ENCODE peak calls at places on chromosomes 1 and 21, in nine cellular contexts. One of them, this sample, is unnamed.

GRCh38 chr1:24536391-24536840 is 19.5 kb upstream of the NCMAP start:
- DNase-seq in hepatic stellate cell: no peak
- DNase-seq in fibroblast of villous mesenchyme: peak; percentile 79
- DNase-seq in H54: no peak
- DNase-seq in H1: no peak
- DNase-seq in small intestine: peak; percentile 79
- DNase-seq in NCI-H1694 treated with DMSO at 0.1 percent for 48 hours: no peak
- DNase-seq in aorta: no peak
- DNase-seq in endothelial cell: no peak
- DNase-seq in this sample: peak; percentile 44

GRCh38 chr1:23424171-23424959 is at the start of gene TCEA3:
- DNase-seq in hepatic stellate cell: peak; percentile 54
- DNase-seq in fibroblast of villous mesenchyme: peak; percentile 17
- DNase-seq in H54: no peak
- DNase-seq in H1: peak; percentile 69
- DNase-seq in small intestine: peak; percentile 63
- DNase-seq in NCI-H1694 treated with DMSO at 0.1 percent for 48 hours: no peak
- DNase-seq in aorta: peak; percentile 69
- DNase-seq in endothelial cell: no peak
- DNase-seq in this sample: no peak

GRCh38 chr1:235057385-235058306 is 71.0 kb downstream of the TOMM20 start:
- DNase-seq in hepatic stellate cell: no peak
- DNase-seq in fibroblast of villous mesenchyme: no peak
- DNase-seq in H54: no peak
- DNase-seq in H1: no peak
- DNase-seq in small intestine: no peak
- DNase-seq in NCI-H1694 treated with DMSO at 0.1 percent for 48 hours: no peak
- DNase-seq in aorta: no peak
- DNase-seq in endothelial cell: no peak
- DNase-seq in this sample: no peak

GRCh38 chr1:98975113-98975512 is 29.5 kb downstream of the PLPPR5 start:
- DNase-seq in hepatic stellate cell: no peak
- DNase-seq in fibroblast of villous mesenchyme: no peak
- DNase-seq in H54: no peak
- DNase-seq in H1: no peak
- DNase-seq in small intestine: no peak
- DNase-seq in NCI-H1694 treated with DMSO at 0.1 percent for 48 hours: no peak
- DNase-seq in aorta: no peak
- DNase-seq in endothelial cell: no peak
- DNase-seq in this sample: no peak

GRCh38 chr1:76786232-76786631 is 81.0 kb upstream of the ST6GALNAC5 start:
- DNase-seq in hepatic stellate cell: no peak
- DNase-seq in fibroblast of villous mesenchyme: peak; percentile 71
- DNase-seq in H54: no peak
- DNase-seq in H1: no peak
- DNase-seq in small intestine: no peak
- DNase-seq in NCI-H1694 treated with DMSO at 0.1 percent for 48 hours: no peak
- DNase-seq in aorta: no peak
- DNase-seq in endothelial cell: no peak
- DNase-seq in this sample: no peak

GRCh38 chr1:167616521-167616920 is 13.5 kb upstream of the RCSD1 start:
- DNase-seq in hepatic stellate cell: no peak
- DNase-seq in fibroblast of villous mesenchyme: no peak
- DNase-seq in H54: no peak
- DNase-seq in H1: no peak
- DNase-seq in small intestine: no peak
- DNase-seq in NCI-H1694 treated with DMSO at 0.1 percent for 48 hours: no peak
- DNase-seq in aorta: no peak
- DNase-seq in endothelial cell: no peak
- DNase-seq in this sample: no peak

GRCh38 chr1:94962745-94963265 is 35.9 kb upstream of the CNN3 start:
- DNase-seq in hepatic stellate cell: peak; percentile 10
- DNase-seq in fibroblast of villous mesenchyme: peak; percentile 97
- DNase-seq in H54: no peak
- DNase-seq in H1: no peak
- DNase-seq in small intestine: peak; percentile 97
- DNase-seq in NCI-H1694 treated with DMSO at 0.1 percent for 48 hours: peak; percentile 5
- DNase-seq in aorta: no peak
- DNase-seq in endothelial cell: no peak
- DNase-seq in this sample: peak; percentile 47

GRCh38 chr1:165912638-165913037 is 85.2 kb downstream of the UCK2 start:
- DNase-seq in hepatic stellate cell: no peak
- DNase-seq in fibroblast of villous mesenchyme: no peak
- DNase-seq in H54: no peak
- DNase-seq in H1: no peak
- DNase-seq in small intestine: no peak
- DNase-seq in NCI-H1694 treated with DMSO at 0.1 percent for 48 hours: no peak
- DNase-seq in aorta: no peak
- DNase-seq in endothelial cell: no peak
- DNase-seq in this sample: no peak

GRCh38 chr1:243977104-243977503 is 74.0 kb upstream of the ZBTB18 start:
- DNase-seq in hepatic stellate cell: peak; percentile 33
- DNase-seq in fibroblast of villous mesenchyme: no peak
- DNase-seq in H54: no peak
- DNase-seq in H1: no peak
- DNase-seq in small intestine: no peak
- DNase-seq in NCI-H1694 treated with DMSO at 0.1 percent for 48 hours: no peak
- DNase-seq in aorta: no peak
- DNase-seq in endothelial cell: no peak
- DNase-seq in this sample: no peak

GRCh38 chr1:11777653-11778322 is 15.8 kb downstream of the C1orf167 start:
- DNase-seq in hepatic stellate cell: no peak
- DNase-seq in fibroblast of villous mesenchyme: no peak
- DNase-seq in H54: no peak
- DNase-seq in H1: no peak
- DNase-seq in small intestine: peak; percentile 80
- DNase-seq in NCI-H1694 treated with DMSO at 0.1 percent for 48 hours: no peak
- DNase-seq in aorta: no peak
- DNase-seq in endothelial cell: no peak
- DNase-seq in this sample: no peak

GRCh38 chr21:34274001-34274400 is 89.8 kb upstream of the KCNE2 start:
- DNase-seq in hepatic stellate cell: peak; percentile 14
- DNase-seq in fibroblast of villous mesenchyme: peak; percentile 42
- DNase-seq in H54: no peak
- DNase-seq in H1: no peak
- DNase-seq in small intestine: no peak
- DNase-seq in NCI-H1694 treated with DMSO at 0.1 percent for 48 hours: no peak
- DNase-seq in aorta: no peak
- DNase-seq in endothelial cell: no peak
- DNase-seq in this sample: no peak

GRCh38 chr1:143735764-143736461 is 235.9 kb downstream of the FAM72C start:
- DNase-seq in hepatic stellate cell: no peak
- DNase-seq in fibroblast of villous mesenchyme: no peak
- DNase-seq in H54: no peak
- DNase-seq in H1: peak; percentile 64
- DNase-seq in small intestine: peak; percentile 23
- DNase-seq in NCI-H1694 treated with DMSO at 0.1 percent for 48 hours: peak; percentile 30
- DNase-seq in aorta: no peak
- DNase-seq in endothelial cell: peak; percentile 31
- DNase-seq in this sample: no peak

GRCh38 chr1:153565529-153566374 is at the start of gene S100A2:
- DNase-seq in hepatic stellate cell: peak; percentile 92
- DNase-seq in fibroblast of villous mesenchyme: peak; percentile 90
- DNase-seq in H54: peak; percentile 84
- DNase-seq in H1: no peak
- DNase-seq in small intestine: peak; percentile 75
- DNase-seq in NCI-H1694 treated with DMSO at 0.1 percent for 48 hours: peak; percentile 81
- DNase-seq in aorta: peak; percentile 85
- DNase-seq in endothelial cell: no peak
- DNase-seq in this sample: peak; percentile 81

GRCh38 chr1:205532996-205533728 is 28.7 kb downstream of the CDK18 start:
- DNase-seq in hepatic stellate cell: no peak
- DNase-seq in fibroblast of villous mesenchyme: no peak
- DNase-seq in H54: no peak
- DNase-seq in H1: no peak
- DNase-seq in small intestine: no peak
- DNase-seq in NCI-H1694 treated with DMSO at 0.1 percent for 48 hours: no peak
- DNase-seq in aorta: no peak
- DNase-seq in endothelial cell: no peak
- DNase-seq in this sample: no peak

GRCh38 chr1:110262846-110263631 is 52.9 kb downstream of the KCNC4 start:
- DNase-seq in hepatic stellate cell: no peak
- DNase-seq in fibroblast of villous mesenchyme: no peak
- DNase-seq in H54: no peak
- DNase-seq in H1: no peak
- DNase-seq in small intestine: no peak
- DNase-seq in NCI-H1694 treated with DMSO at 0.1 percent for 48 hours: peak; percentile 50
- DNase-seq in aorta: no peak
- DNase-seq in endothelial cell: peak; percentile 22
- DNase-seq in this sample: no peak

GRCh38 chr21:36355868-36356267 is 29.3 kb upstream of the CHAF1B start:
- DNase-seq in hepatic stellate cell: no peak
- DNase-seq in fibroblast of villous mesenchyme: no peak
- DNase-seq in H54: no peak
- DNase-seq in H1: no peak
- DNase-seq in small intestine: no peak
- DNase-seq in NCI-H1694 treated with DMSO at 0.1 percent for 48 hours: no peak
- DNase-seq in aorta: no peak
- DNase-seq in endothelial cell: no peak
- DNase-seq in this sample: no peak